ENCODE peak calls at places on chromosomes 16 and 17, in four cellular contexts. E is uterus, G is psoas muscle, H is PC-3. F is an unnamed sample.

GRCh38 chr16:46658925-46659324 is 30.1 kb downstream of the VPS35 start:
- DNase-seq in E (no peak), G (no peak), H (no peak), F (no peak)

GRCh38 chr16:65808735-65809134 is 557.8 kb upstream of the CDH5 start:
- DNase-seq in E (no peak), G (no peak), H (no peak), F (no peak)

GRCh38 chr17:77356690-77357201 is 216.0 kb downstream of the SEC14L1 start:
- DNase-seq in E (no peak), G (peak; percentile 61), H (no peak), F (no peak)

GRCh38 chr17:71398706-71399620 is 721.9 kb upstream of the SOX9 start:
- DNase-seq in E (no peak), G (no peak), H (no peak), F (no peak)

GRCh38 chr17:15157051-15157450 is 108.1 kb downstream of the PMP22 start:
- DNase-seq in E (no peak), G (no peak), H (no peak), F (no peak)

GRCh38 chr16:12354296-12354818 is 377.8 kb downstream of the SNX29 start:
- DNase-seq in E (no peak), G (no peak), H (no peak), F (no peak)

GRCh38 chr17:27346228-27346899 is 52.5 kb downstream of the WSB1 start:
- DNase-seq in E (no peak), G (no peak), H (no peak), F (no peak)

GRCh38 chr17:81082177-81083073 is 47.5 kb downstream of the BAIAP2 start:
- DNase-seq in E (no peak), G (peak; percentile 71), H (no peak), F (peak; percentile 65)

GRCh38 chr16:64771273-64771672 is 350.6 kb downstream of the CDH11 start:
- DNase-seq in E (no peak), G (no peak), H (no peak), F (peak; percentile 11)

GRCh38 chr16:12675852-12676251 is 127.8 kb downstream of the CPPED1 start:
- DNase-seq in E (no peak), G (no peak), H (no peak), F (no peak)

GRCh38 chr17:50946223-50946890 is 80.2 kb upstream of the TOB1 start:
- DNase-seq in E (no peak), G (peak; percentile 34), H (no peak), F (no peak)

GRCh38 chr17:13825526-13826040 is 223.9 kb upstream of the HS3ST3A1 start:
- DNase-seq in E (no peak), G (no peak), H (no peak), F (no peak)

GRCh38 chr17:29687601-29688000 is 64.9 kb upstream of the CORO6 start:
- DNase-seq in E (no peak), G (no peak), H (no peak), F (no peak)

GRCh38 chr16:4465977-4466779 is 8.2 kb downstream of the NMRAL1 start:
- DNase-seq in E (no peak), G (no peak), H (no peak), F (no peak)

GRCh38 chr17:61510991-61511390 is 58.8 kb downstream of the TBX4 start:
- DNase-seq in E (no peak), G (no peak), H (no peak), F (no peak)

GRCh38 chr17:61508912-61509311 is 56.7 kb downstream of the TBX4 start:
- DNase-seq in E (no peak), G (no peak), H (no peak), F (peak; percentile 30)

GRCh38 chr17:61514491-61514890 is 62.3 kb downstream of the TBX4 start:
- DNase-seq in E (no peak), G (no peak), H (no peak), F (no peak)

GRCh38 chr17:61510237-61510636 is 58.0 kb downstream of the TBX4 start:
- DNase-seq in E (no peak), G (no peak), H (no peak), F (no peak)

GRCh38 chr17:61511480-61512182 is 59.4 kb downstream of the TBX4 start:
- DNase-seq in E (no peak), G (no peak), H (no peak), F (no peak)
- H3K4me1 ChIP-seq in E (no peaks in the 10 kb centered on the region), G (no peaks in the 10 kb centered on the region), H (no peaks in the 10 kb centered on the region), F (no peaks in the 10 kb centered on the region)

GRCh38 chr16:53511403-53512280 is 8.6 kb upstream of the AKTIP start:
- DNase-seq in E (no peak), G (no peak), H (peak; percentile 62), F (no peak)
- H3K27ac ChIP-seq in E (peak overlapping the region; percentile 77), G (no peak overlapping the region), H (no peak overlapping the region), F (no peak overlapping the region)

GRCh38 chr17:68389041-68389440 is 68.3 kb downstream of the WIPI1 start:
- DNase-seq in E (no peak), G (no peak), H (no peak), F (no peak)
- TF ChIP-seq CTCF in E (no peak), G (no peak), H (no peak), F (no peak)

GRCh38 chr17:34369196-34369500 is 6.1 kb upstream of the CCL1 start:
- DNase-seq in E (no peak), G (no peak), H (no peak), F (no peak)

GRCh38 chr17:34370997-34371395 is 8.0 kb upstream of the CCL1 start:
- DNase-seq in E (no peak), G (no peak), H (peak; percentile 4), F (peak; percentile 63)

GRCh38 chr17:34369571-34369970 is 6.5 kb upstream of the CCL1 start:
- DNase-seq in E (no peak), G (no peak), H (no peak), F (no peak)

GRCh38 chr17:34371405-34371804 is 8.4 kb upstream of the CCL1 start:
- DNase-seq in E (no peak), G (no peak), H (no peak), F (no peak)

DNA sequence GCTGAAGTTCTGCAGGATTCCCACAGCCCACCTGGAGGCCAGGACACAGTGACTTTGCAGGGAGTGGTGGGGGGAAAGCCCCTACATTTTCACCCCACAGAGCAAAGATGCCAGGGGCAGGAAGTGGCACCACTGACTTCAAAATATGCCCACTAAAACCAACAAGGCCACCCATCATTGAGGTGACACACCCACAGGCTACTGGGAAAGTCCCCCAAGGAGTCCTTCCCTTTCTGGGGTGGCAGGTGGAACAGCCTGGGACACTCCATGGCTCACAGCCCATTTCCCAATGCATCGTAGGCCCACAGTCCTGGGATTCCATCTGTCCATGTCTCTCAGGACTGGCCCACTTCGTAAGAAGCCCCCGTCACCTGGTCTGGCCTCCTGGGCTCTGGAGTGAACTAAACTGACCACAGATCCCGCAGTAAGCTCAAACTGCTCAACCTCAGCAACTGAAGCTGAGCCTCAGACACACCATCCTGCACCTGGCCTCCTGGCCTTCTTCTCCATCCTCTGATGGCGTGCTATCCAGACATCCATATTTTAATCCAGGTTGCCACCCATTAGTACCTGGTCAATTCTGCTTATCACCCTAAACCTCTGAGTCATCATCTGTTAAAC is 7.5 kb upstream of the CCL1 start:
- DNase-seq in E (no peak), G (no peak), H (no peak), F (no peak)
- H3K4me1 ChIP-seq in E (no peaks in the 10 kb centered on the region), G (no peaks in the 10 kb centered on the region), H (no peaks in the 10 kb centered on the region), F (no peaks in the 10 kb centered on the region)

GRCh38 chr17:65017375-65017774 is 39.2 kb downstream of the GNA13 start:
- DNase-seq in E (no peak), G (no peak), H (no peak), F (no peak)
- H3K27ac ChIP-seq in E (no peak overlapping the region), G (peak overlapping the region; percentile 37), H (no peak overlapping the region), F (no peak overlapping the region)

DNA sequence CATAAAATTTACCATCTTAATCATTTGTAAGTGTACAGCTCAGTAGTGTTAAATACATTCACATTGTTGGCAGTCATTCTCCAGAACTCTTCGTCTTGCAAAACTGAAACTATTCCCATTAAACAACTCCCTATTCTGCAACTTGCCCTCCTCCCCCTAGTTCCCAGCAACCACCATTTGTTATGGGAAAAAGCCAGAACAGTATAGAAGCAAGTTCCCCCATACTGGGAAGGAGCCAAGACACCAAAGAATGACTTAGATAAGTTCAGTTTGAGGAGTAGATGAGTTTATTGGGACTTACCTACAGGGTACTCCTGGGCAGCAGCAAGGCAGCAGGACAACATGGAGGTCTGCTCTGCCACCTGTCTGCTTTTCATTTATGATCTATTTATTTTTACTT is 39.3 kb upstream of the TEKT1 start:
- DNase-seq in E (no peak), G (no peak), H (no peak), F (no peak)
- TF ChIP-seq CTCF in E (no peak), G (no peak), H (no peak), F (no peak)

GRCh38 chr16:58045096-58045495 is 19.5 kb downstream of the MMP15 start:
- DNase-seq in E (no peak), G (peak; percentile 38), H (no peak), F (no peak)
- H3K4me1 ChIP-seq in E (no peaks in the 10 kb centered on the region), G (peaks cover 4% of the 10 kb centered on the region), H (no peaks in the 10 kb centered on the region), F (no peaks in the 10 kb centered on the region)

DNA sequence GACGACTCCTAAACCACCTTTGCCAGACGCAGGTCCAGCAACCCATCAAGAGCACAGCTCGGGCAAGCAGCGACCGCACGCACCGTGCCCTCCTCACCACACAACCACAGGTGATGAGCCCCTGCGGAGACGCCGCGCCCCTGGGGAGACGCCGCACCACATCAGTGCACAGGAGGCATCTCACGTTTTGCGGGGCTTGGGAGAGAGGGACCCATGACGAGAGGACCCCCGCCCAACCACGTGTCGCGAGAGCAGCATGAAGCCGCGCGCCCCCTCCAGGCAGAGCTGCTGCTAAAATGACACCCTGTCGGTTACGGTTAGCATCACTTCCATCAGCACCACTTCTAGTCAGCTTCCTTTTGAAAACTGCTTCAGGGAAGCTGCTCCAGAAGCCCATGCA is 45.4 kb downstream of the KLHDC4 start:
- DNase-seq in E (no peak), G (no peak), H (no peak), F (no peak)
- H3K27ac ChIP-seq in E (no peak overlapping the region), G (no peak overlapping the region), H (no peak overlapping the region), F (no peak overlapping the region)